ENCODE peak calls at places on chromosome 2, in four cellular contexts. S is adipocyte; X is activated CD4-positive, alpha-beta T cell treated with anti-CD3 and anti-CD28 coated beads, Interleukin-2, amount 50 U/mL, for 1 hour; V is T follicular helper cell. K is an unnamed sample.
A peak's percentile ranks its signal among the peaks of the same experiment; 100 is the strongest.

GRCh38 chr2:168272225-168272624 is 24.8 kb upstream of the STK39 start:
- DNase-seq in X (no peak), V (no peak), S (no peak), K (no peak)

GRCh38 chr2:156486175-156486574 is 50.0 kb downstream of the GPD2 start:
- DNase-seq in S (no peak), X (no peak), V (no peak), K (no peak)

GRCh38 chr2:50529600-50530218 is 502.2 kb downstream of the NRXN1 start:
- DNase-seq in X (no peak), S (peak; percentile 82), V (no peak), K (peak; percentile 1)

GRCh38 chr2:224908820-224909219 is 133.4 kb downstream of the DOCK10 start:
- DNase-seq in S (no peak), V (no peak), X (no peak), K (no peak)

GRCh38 chr2:1617425-1618021 is 126.8 kb downstream of the PXDN start:
- DNase-seq in V (no peak), S (no peak), X (no peak), K (no peak)

GRCh38 chr2:231679906-231680283 is 28.4 kb upstream of the PTMA start:
- DNase-seq in S (no peak), X (no peak), V (no peak), K (no peak)

GRCh38 chr2:233385489-233386044 is 31.3 kb downstream of the DGKD start:
- DNase-seq in X (peak; percentile 28), V (no peak), S (no peak), K (no peak)

GRCh38 chr2:135512099-135512498 is 18.9 kb downstream of the ZRANB3 start:
- DNase-seq in V (no peak), X (no peak), S (peak; percentile 36), K (no peak)

GRCh38 chr2:130846686-130847375 is 10.1 kb downstream of the ARHGEF4 start:
- DNase-seq in S (no peak), X (no peak), V (no peak), K (no peak)

GRCh38 chr2:237574894-237575868 is 8.8 kb downstream of the PRLH start:
- DNase-seq in S (no peak), V (no peak), X (no peak), K (no peak)

GRCh38 chr2:126802316-126802715 is 96.4 kb upstream of the TEX51 start:
- DNase-seq in X (no peak), S (no peak), V (no peak), K (no peak)

GRCh38 chr2:182509231-182509630 is 82.4 kb upstream of the PDE1A start:
- DNase-seq in S (no peak), X (no peak), V (no peak), K (no peak)

K was measured in central memory CD4-positive, alpha-beta T cell.